ENCODE peak calls at places on chromosome 18, in eight cellular contexts. I, D, Z, E, N, L, Q and A are unnamed samples.

GRCh38 chr18:3791258-3791657 is 341.3 kb downstream of the TGIF1 start:
- DNase-seq in I (no peak), D (no peak), Z (no peak), E (no peak), N (no peak), L (no peak), Q (no peak), A (no peak)

GRCh38 chr18:24009246-24009645 is 5.3 kb upstream of the TTC39C start:
- DNase-seq in I (no peak), D (no peak), Z (no peak), E (no peak), N (no peak), L (no peak), Q (no peak), A (no peak)

GRCh38 chr18:9595197-9595596 is 19.2 kb downstream of the PPP4R1 start:
- DNase-seq in I (no peak), D (no peak), Z (no peak), E (no peak), N (no peak), L (no peak), Q (no peak), A (no peak)

GRCh38 chr18:8424481-8424880 is 184.8 kb upstream of the RAB12 start:
- DNase-seq in I (no peak), D (no peak), Z (no peak), E (no peak), N (no peak), L (no peak), Q (no peak), A (no peak)

GRCh38 chr18:26103579-26103978 is 13.2 kb upstream of the SS18 start:
- DNase-seq in I (no peak), D (no peak), Z (no peak), E (no peak), N (no peak), L (no peak), Q (peak; percentile 4), A (no peak)

GRCh38 chr18:32333781-32334180 is 136.9 kb downstream of the GAREM1 start:
- DNase-seq in I (no peak), D (no peak), Z (no peak), E (no peak), N (peak; percentile 11), L (no peak), Q (no peak), A (no peak)

GRCh38 chr18:49227456-49227855 is 233.0 kb downstream of the DYM start:
- DNase-seq in I (no peak), D (no peak), Z (no peak), E (no peak), N (no peak), L (no peak), Q (no peak), A (no peak)

GRCh38 chr18:75478996-75479870 is 51.7 kb upstream of the SMIM21 start:
- DNase-seq in I (no peak), D (peak; percentile 4), Z (no peak), E (peak; percentile 11), N (no peak), L (no peak), Q (peak; percentile 34), A (no peak)

GRCh38 chr18:49704334-49704733 is 109.0 kb downstream of the ACAA2 start:
- DNase-seq in I (no peak), D (no peak), Z (no peak), E (no peak), N (no peak), L (no peak), Q (no peak), A (no peak)

GRCh38 chr18:55439036-55439435 is 149.0 kb downstream of the TCF4 start:
- DNase-seq in I (no peak), D (no peak), Z (peak; percentile 56), E (no peak), N (no peak), L (no peak), Q (no peak), A (no peak)

GRCh38 chr18:12744103-12744502 is 41.3 kb downstream of the PSMG2 start:
- DNase-seq in I (no peak), D (no peak), Z (no peak), E (peak; percentile 26), N (no peak), L (no peak), Q (peak; percentile 64), A (no peak)

GRCh38 chr18:55321268-55322175 is 266.5 kb downstream of the TCF4 start:
- DNase-seq in I (peak; percentile 95), D (peak; percentile 75), Z (no peak), E (no peak), N (peak; percentile 84), L (peak; percentile 61), Q (no peak), A (no peak)

GRCh38 chr18:12435867-12436266 is 28.1 kb downstream of the PRELID3A start:
- DNase-seq in I (no peak), D (no peak), Z (no peak), E (no peak), N (no peak), L (no peak), Q (no peak), A (no peak)

GRCh38 chr18:710418-711300 is 1.8 kb downstream of the ENOSF1 start:
- DNase-seq in I (no peak), D (no peak), Z (no peak), E (no peak), N (no peak), L (no peak), Q (no peak), A (no peak)

GRCh38 chr18:1050012-1050657 is 145.5 kb downstream of the ADCYAP1 start:
- DNase-seq in I (no peak), D (no peak), Z (no peak), E (peak; percentile 31), N (no peak), L (no peak), Q (no peak), A (no peak)

GRCh38 chr18:79871481-79872091 is 73.8 kb downstream of the KCNG2 start:
- DNase-seq in I (no peak), D (no peak), Z (no peak), E (no peak), N (no peak), L (no peak), Q (no peak), A (no peak)

GRCh38 chr18:43077510-43078290 is 37.8 kb downstream of the RIT2 start:
- DNase-seq in I (no peak), D (no peak), Z (no peak), E (no peak), N (no peak), L (no peak), Q (no peak), A (no peak)

GRCh38 chr18:54679318-54680149 is 88.5 kb downstream of the DYNAP start:
- DNase-seq in I (no peak), D (peak; percentile 9), Z (no peak), E (peak; percentile 7), N (peak; percentile 39), L (no peak), Q (peak; percentile 25), A (no peak)

GRCh38 chr18:78735131-78736014 is 244.2 kb upstream of the SALL3 start:
- DNase-seq in I (no peak), D (no peak), Z (no peak), E (no peak), N (no peak), L (no peak), Q (no peak), A (no peak)
- TF ChIP-seq POLR2AphosphoS5 in I (no peak), D (no peak), Z (no peak), E (no peak), N (no peak), L (no peak), Q (no peak), A (no peak)

GRCh38 chr18:62331581-62332436 is 6.7 kb downstream of the TNFRSF11A start:
- DNase-seq in I (peak; percentile 78), D (no peak), Z (no peak), E (no peak), N (no peak), L (no peak), Q (no peak), A (no peak)

GRCh38 chr18:62332437-62332816 is 7.3 kb downstream of the TNFRSF11A start:
- DNase-seq in I (no peak), D (no peak), Z (no peak), E (no peak), N (no peak), L (no peak), Q (no peak), A (no peak)

GRCh38 chr18:62332964-62333695 is 8.0 kb downstream of the TNFRSF11A start:
- DNase-seq in I (no peak), D (no peak), Z (no peak), E (no peak), N (no peak), L (no peak), Q (no peak), A (no peak)

GRCh38 chr18:62335494-62335893 is 10.4 kb downstream of the TNFRSF11A start:
- DNase-seq in I (no peak), D (no peak), Z (no peak), E (no peak), N (no peak), L (no peak), Q (no peak), A (no peak)

GRCh38 chr18:62334110-62334509 is 9.0 kb downstream of the TNFRSF11A start:
- DNase-seq in I (no peak), D (no peak), Z (no peak), E (no peak), N (no peak), L (no peak), Q (no peak), A (no peak)
- TF ChIP-seq POLR2A in I (no peak), D (no peak), Z (no peak), E (no peak), N (no peak), L (no peak), Q (no peak), A (no peak)

DNA sequence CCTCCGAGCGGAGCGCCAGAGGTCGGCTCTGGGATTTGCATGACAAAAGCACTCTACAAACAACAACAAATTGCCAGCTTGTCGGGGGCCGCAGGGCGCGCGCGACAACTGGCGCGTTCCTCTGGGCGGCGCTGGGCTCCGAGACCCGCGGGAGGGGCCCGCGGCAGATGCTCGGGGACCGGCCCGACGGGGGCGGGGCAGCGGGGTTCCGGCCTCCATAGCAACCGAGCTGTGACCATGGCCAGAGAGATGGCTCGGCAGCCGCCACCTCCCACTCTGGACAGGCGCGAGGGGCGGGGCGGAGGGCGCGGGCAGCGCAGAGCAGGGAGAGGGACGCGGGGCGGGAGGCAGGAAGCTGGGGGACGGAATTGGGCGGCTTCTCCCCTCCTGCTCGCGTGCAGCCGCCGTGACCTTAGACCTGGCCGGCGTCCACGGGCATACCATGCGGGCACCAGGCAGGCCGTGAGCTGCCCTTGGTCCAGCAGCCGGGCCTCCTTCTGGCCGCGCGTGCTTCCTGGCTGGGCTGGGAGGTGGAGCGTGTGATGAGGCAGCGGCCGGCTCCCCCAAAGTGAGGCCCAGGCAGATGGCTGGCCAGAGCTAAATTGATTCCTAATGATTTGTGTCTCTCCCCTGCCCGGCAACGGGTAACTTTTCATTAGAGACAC is 171.5 kb downstream of the CELF4 start:
- DNase-seq in I (peak; percentile 79), D (no peak), Z (peak; percentile 39), E (peak; percentile 89), N (no peak), L (peak; percentile 55), Q (no peak), A (peak; percentile 48)
- TF ChIP-seq POLR2AphosphoS5 in I (no peak), D (no peak), Z (no peak), E (no peak), N (no peak), L (no peak), Q (no peak), A (no peak)

DNA sequence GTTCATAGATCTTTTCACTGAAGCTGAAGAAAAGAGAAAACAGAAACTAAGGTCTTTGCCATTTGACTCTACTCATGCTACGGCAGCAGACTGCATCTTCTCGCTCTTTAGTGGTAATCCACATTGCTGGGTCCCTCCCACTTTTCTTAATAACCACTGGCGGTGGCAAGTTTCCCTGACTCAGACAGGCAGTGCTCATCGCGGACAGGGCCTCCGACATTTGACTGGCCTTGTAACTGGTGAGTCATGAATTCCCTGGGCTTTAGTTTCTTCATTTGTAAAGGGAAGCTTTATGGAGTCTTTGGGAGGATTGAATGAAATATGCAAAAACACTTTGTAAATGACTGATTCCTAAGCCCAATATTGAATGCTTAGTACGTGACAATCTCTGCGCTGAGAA is 238.2 kb upstream of the RBBP8 start:
- DNase-seq in I (peak; percentile 73), D (no peak), Z (peak; percentile 31), E (no peak), N (no peak), L (no peak), Q (no peak), A (no peak)
- TF ChIP-seq POLR2A in I (no peak), D (no peak), Z (no peak), E (no peak), N (no peak), L (no peak), Q (no peak), A (no peak)